ENCODE peak calls at places on chromosomes 13 and 19, in eight cellular contexts. W is brain microvascular endothelial cell, M is lung, A is foreskin fibroblast, D is fibroblast of the aortic adventitia, L is adrenal gland, P is mucosa of descending colon, T is AG09309. I is an unnamed sample.

GRCh38 chr13:110250258-110250891 is 56.6 kb downstream of the COL4A1 start:
- DNase-seq in A (peak; percentile 86), L (peak; percentile 75), W (peak; percentile 81), P (no peak), T (no peak), M (peak; percentile 28), D (peak; percentile 73), I (no peak)

GRCh38 chr13:24261566-24261965 is 47.8 kb upstream of the C1QTNF9 start:
- DNase-seq in W (no peak), T (no peak), L (no peak), D (no peak), M (no peak), A (no peak), P (no peak), I (no peak)

GRCh38 chr13:79867248-79867647 is 386.3 kb downstream of the NDFIP2 start:
- DNase-seq in W (peak; percentile 7), D (no peak), A (peak; percentile 43), M (no peak), L (no peak), T (no peak), P (no peak), I (no peak)

GRCh38 chr13:93244141-93244917 is 17.7 kb downstream of the GPC6 start:
- DNase-seq in L (peak; percentile 8), A (peak; percentile 61), P (no peak), T (no peak), W (peak; percentile 56), M (no peak), D (peak; percentile 73), I (no peak)

GRCh38 chr13:90696254-90696653 is 651.2 kb upstream of the MIR17HG start:
- DNase-seq in A (peak; percentile 35), M (no peak), T (no peak), P (no peak), D (peak; percentile 37), W (peak; percentile 55), L (no peak), I (no peak)

GRCh38 chr13:23578411-23579071 is 8.3 kb downstream of the TNFRSF19 start:
- DNase-seq in A (peak; percentile 92), P (peak; percentile 81), D (peak; percentile 55), W (peak; percentile 69), M (peak; percentile 75), L (peak; percentile 51), T (no peak), I (peak; percentile 95)

GRCh38 chr19:33953023-33953422 is 156.4 kb downstream of the KCTD15 start:
- DNase-seq in T (no peak), D (no peak), M (no peak), A (no peak), W (no peak), P (no peak), L (no peak), I (peak; percentile 47)

GRCh38 chr19:44685877-44686276 is 13.1 kb upstream of the CEACAM16 start:
- DNase-seq in M (no peak), T (peak; percentile 7), D (peak; percentile 54), W (peak; percentile 45), L (no peak), P (no peak), A (peak; percentile 61), I (peak; percentile 31)

GRCh38 chr13:42534785-42535184 is 39.2 kb upstream of the TNFSF11 start:
- DNase-seq in M (no peak), L (no peak), P (no peak), W (no peak), A (no peak), D (no peak), T (no peak), I (no peak)

GRCh38 chr19:1872807-1873523 is 9.6 kb upstream of the KLF16 start:
- DNase-seq in L (no peak), A (no peak), T (no peak), M (no peak), P (no peak), D (no peak), W (no peak), I (no peak)

GRCh38 chr13:44763604-44764311 is 187.6 kb upstream of the TSC22D1 start:
- DNase-seq in M (no peak), P (peak; percentile 68), L (peak; percentile 23), A (peak; percentile 45), W (no peak), D (peak; percentile 13), T (no peak), I (peak; percentile 67)

GRCh38 chr13:20942938-20943518 is 40.5 kb upstream of the XPO4 start:
- DNase-seq in L (no peak), A (no peak), M (no peak), W (no peak), D (no peak), P (peak; percentile 35), T (no peak), I (no peak)
- H3K4me3 ChIP-seq in L (no peak overlapping the region), A (no peak overlapping the region), M (no peak overlapping the region), W (no peak overlapping the region), D (no peak overlapping the region), P (no peak overlapping the region), T (no peak overlapping the region), I (no peak overlapping the region)

DNA sequence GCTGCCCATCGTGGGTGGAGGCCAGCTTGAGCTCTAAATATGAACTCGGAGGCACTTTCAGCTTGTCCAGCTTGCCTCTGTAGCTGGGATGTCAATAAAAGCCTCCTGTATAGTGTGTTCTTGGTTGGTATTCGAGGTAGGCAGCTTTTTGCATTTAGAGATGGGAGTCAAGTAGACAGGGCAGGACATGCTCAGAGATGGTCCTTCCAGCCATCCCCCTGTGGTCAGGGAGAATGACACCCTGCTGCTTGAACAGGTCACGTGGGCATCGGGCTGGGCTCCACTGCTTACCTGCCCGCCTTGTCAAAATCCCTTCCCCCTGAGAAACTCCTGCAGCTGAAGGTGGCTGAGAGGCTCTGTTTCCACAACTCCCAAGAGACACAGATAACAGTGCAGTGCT is 302.5 kb downstream of the ZNF536 start:
- DNase-seq in D (no peak), L (no peak), M (no peak), W (no peak), A (no peak), P (no peak), T (no peak), I (no peak)
- TF ChIP-seq CTCF in D (no peak), L (no peak), M (no peak), W (no peak), A (no peak), P (no peak), T (no peak), I (no peak)

GRCh38 chr19:58196911-58197616 is 14.2 kb downstream of the ZNF274 start:
- DNase-seq in A (peak; percentile 11), M (no peak), W (no peak), P (no peak), T (no peak), D (peak; percentile 41), L (no peak), I (peak; percentile 44)
- H3K4me3 ChIP-seq in A (no peak overlapping the region), M (no peak overlapping the region), W (no peak overlapping the region), P (no peak overlapping the region), T (no peak overlapping the region), D (no peak overlapping the region), L (no peak overlapping the region), I (no peak overlapping the region)

GRCh38 chr13:59320021-59320420 is 843.7 kb downstream of the DIAPH3 start:
- DNase-seq in P (no peak), D (no peak), A (no peak), W (no peak), T (no peak), M (no peak), L (no peak), I (no peak)

GRCh38 chr13:59312776-59313175 is 851.0 kb downstream of the DIAPH3 start:
- DNase-seq in L (no peak), T (no peak), M (no peak), W (no peak), A (no peak), D (no peak), P (no peak), I (no peak)

GRCh38 chr13:59319276-59319675 is 844.5 kb downstream of the DIAPH3 start:
- DNase-seq in L (no peak), M (no peak), T (no peak), W (no peak), D (no peak), A (no peak), P (no peak), I (no peak)

GRCh38 chr13:59318320-59318930 is 845.3 kb downstream of the DIAPH3 start:
- DNase-seq in W (peak; percentile 68), T (peak; percentile 3), D (peak; percentile 57), L (peak; percentile 74), A (peak; percentile 37), M (peak; percentile 62), P (peak; percentile 54), I (peak; percentile 58)
- TF ChIP-seq CTCF in W (peak; percentile 81), T (peak; percentile 69), D (peak; percentile 71), L (peak; percentile 58), A (peak; percentile 72), M (peak; percentile 33), P (peak; percentile 25), I (peak; percentile 71)